ENCODE peak calls at places on chromosome 17, in four cellular contexts. B is activated T-cell treated with anti-CD3 and anti-CD28 coated beads, Interleukin-2, amount 50 U/mL, for 72 hours; R is stimulated activated effector memory CD8-positive, alpha-beta T cell treated with anti-CD3 and anti-CD28 coated beads, Interleukin-12 subunit alpha, Interleukin-12 subunit beta, amount 100 ng/mL, for 72 hours; O is OCI-LY7. D is an unnamed sample.
A peak's percentile ranks its signal among the peaks of the same experiment; 100 is the strongest.

GRCh38 chr17:10025224-10025623 is 120.2 kb upstream of the RCVRN start:
- DNase-seq in B (no peak), R (no peak), O (no peak), D (no peak)

GRCh38 chr17:57296231-57296630 is 39.9 kb downstream of the MSI2 start:
- DNase-seq in O (no peak), B (no peak), R (no peak), D (no peak)

GRCh38 chr17:59634632-59635561 is 15.2 kb downstream of the CLTC start:
- DNase-seq in B (no peak), O (no peak), R (no peak), D (no peak)

GRCh38 chr17:46832945-46833839 is 14.7 kb upstream of the WNT3 start:
- DNase-seq in R (no peak), O (no peak), B (no peak), D (no peak)

GRCh38 chr17:42403150-42403549 is 14.9 kb upstream of the STAT3 start:
- DNase-seq in O (peak; percentile 59), B (peak; percentile 76), R (peak; percentile 35), D (no peak)

GRCh38 chr17:27244481-27245223 is 49.3 kb upstream of the WSB1 start:
- DNase-seq in B (no peak), O (no peak), R (no peak), D (peak; percentile 45)

GRCh38 chr17:73045722-73046121 is 46.8 kb downstream of the SLC39A11 start:
- DNase-seq in R (no peak), O (no peak), B (no peak), D (no peak)

GRCh38 chr17:76740329-76741118 is 2.6 kb downstream of the MFSD11 start:
- DNase-seq in O (no peak), R (no peak), B (no peak), D (no peak)

GRCh38 chr17:73551756-73552155 is 92.5 kb downstream of the SDK2 start:
- DNase-seq in R (no peak), O (peak; percentile 65), B (peak; percentile 20), D (no peak)

GRCh38 chr17:47275245-47275984 is 21.8 kb downstream of the ITGB3 start:
- DNase-seq in B (no peak), R (no peak), O (no peak), D (peak; percentile 55)

GRCh38 chr17:28717578-28718316 is at the start of gene RAB34:
- DNase-seq in O (no peak), R (no peak), B (peak; percentile 35), D (no peak)

GRCh38 chr17:49260922-49261291 is 30.3 kb upstream of the PHOSPHO1 start:
- DNase-seq in R (no peak), O (no peak), B (no peak), D (no peak)

GRCh38 chr17:66044083-66044482 is 147.8 kb downstream of the CEP112 start:
- DNase-seq in B (no peak), R (no peak), O (no peak), D (no peak)

GRCh38 chr17:53630115-53630514 is 192.6 kb upstream of the KIF2B start:
- DNase-seq in R (no peak), B (no peak), O (no peak), D (no peak)

GRCh38 chr17:60557805-60558204 is 31.8 kb upstream of the APPBP2 start:
- DNase-seq in B (no peak), O (peak; percentile 78), R (no peak), D (peak; percentile 19)

GRCh38 chr17:57524790-57525543 is 220.1 kb downstream of the CCDC182 start:
- DNase-seq in O (peak; percentile 84), R (no peak), B (no peak), D (no peak)

GRCh38 chr17:4949321-4950074 is 1.2 kb upstream of the PFN1 start:
- DNase-seq in R (peak; percentile 67), O (peak; percentile 93), B (peak; percentile 81), D (no peak)

GRCh38 chr17:80227666-80228065 is 7.4 kb downstream of the SLC26A11 start:
- DNase-seq in B (no peak), R (no peak), O (no peak), D (no peak)

GRCh38 chr17:79393358-79394038 is 217.4 kb downstream of the RBFOX3 start:
- DNase-seq in B (peak; percentile 82), R (peak; percentile 72), O (peak; percentile 73), D (peak; percentile 25)

GRCh38 chr17:67365762-67366192 is 600 bp downstream of the PSMD12 start:
- DNase-seq in R (no peak), O (peak; percentile 41), B (peak; percentile 42), D (no peak)

GRCh38 chr17:49820773-49821172 is 27.1 kb downstream of the TAC4 start:
- DNase-seq in B (no peak), R (no peak), O (no peak), D (no peak)

GRCh38 chr17:17575360-17576251 is 15.9 kb downstream of the PEMT start:
- DNase-seq in O (no peak), R (no peak), B (no peak), D (no peak)

GRCh38 chr17:50087912-50088405 is 7.2 kb upstream of the PDK2 start:
- DNase-seq in O (no peak), B (no peak), R (no peak), D (no peak)

D was measured in keratinocyte.